ENCODE peak calls at places on chromosome 7, in seven cellular contexts. G is neuronal stem cell, Z is mesendoderm, L is IMR-90, I is mesenchymal stem cell, K is H9, V is trophoblast cell. D is an unnamed sample.

GRCh38 chr7:30914611-30915601 is 3.3 kb downstream of the AQP1 start:
- DNase-seq in I (peak), K (no peak), L (peak), V (peak), Z (peak), G (no peak), D (no peak)

GRCh38 chr7:151495360-151495759 is 24.3 kb downstream of the RHEB start:
- DNase-seq in K (no peak), I (no peak), V (no peak), Z (no peak), G (no peak), L (no peak), D (no peak)

GRCh38 chr7:140697447-140698143 is 1.1 kb downstream of the NDUFB2 start:
- DNase-seq in K (no peak), V (no peak), G (no peak), I (peak), L (peak), Z (no peak), D (peak)

GRCh38 chr7:165661-166369 is 26.6 kb upstream of the FAM20C start:
- DNase-seq in V (no peak), I (no peak), Z (no peak), G (no peak), K (no peak), L (no peak), D (no peak)

GRCh38 chr7:155297517-155298287 is at the start of gene INSIG1:
- DNase-seq in V (peak), G (peak), L (peak), K (peak), Z (peak), I (peak), D (peak)

GRCh38 chr7:140285938-140286337 is 109.2 kb upstream of the KDM7A start:
- DNase-seq in Z (no peak), I (no peak), G (no peak), L (no peak), K (no peak), V (no peak), D (no peak)

GRCh38 chr7:75715864-75716263 is 22.9 kb downstream of the HIP1 start:
- DNase-seq in V (no peak), I (no peak), L (no peak), Z (no peak), K (no peak), G (no peak), D (no peak)

GRCh38 chr7:43137811-43138210 is 25.4 kb downstream of the HECW1 start:
- DNase-seq in K (no peak), I (no peak), Z (no peak), V (no peak), G (no peak), L (no peak), D (no peak)

GRCh38 chr7:150903627-150904026 is 51.3 kb downstream of the AOC1 start:
- DNase-seq in V (no peak), L (peak), K (no peak), G (no peak), I (no peak), Z (no peak), D (no peak)

GRCh38 chr7:157560258-157560654 is 223.5 kb downstream of the DNAJB6 start:
- DNase-seq in Z (no peak), G (no peak), I (no peak), L (no peak), V (no peak), K (no peak), D (no peak)

GRCh38 chr7:35909870-35910357 is 109.1 kb downstream of the SEPTIN7 start:
- DNase-seq in I (peak), G (no peak), V (no peak), K (no peak), Z (no peak), L (no peak), D (no peak)

GRCh38 chr7:55271661-55272060 is 93.5 kb upstream of the LANCL2 start:
- DNase-seq in L (no peak), I (no peak), Z (no peak), G (no peak), K (no peak), V (no peak), D (no peak)

GRCh38 chr7:151735854-151736402 is 141.0 kb downstream of the PRKAG2 start:
- DNase-seq in G (no peak), I (no peak), Z (peak), K (no peak), V (no peak), L (no peak), D (no peak)

GRCh38 chr7:140551334-140552239 is 72.3 kb upstream of the MKRN1 start:
- DNase-seq in I (peak), Z (no peak), L (no peak), K (no peak), G (no peak), V (no peak), D (no peak)

GRCh38 chr7:87234949-87235348 is 15.4 kb upstream of the TMEM243 start:
- DNase-seq in K (no peak), L (peak), Z (no peak), I (peak), G (no peak), V (no peak), D (no peak)

GRCh38 chr7:6631605-6632004 is 5.5 kb upstream of the ZNF316 start:
- DNase-seq in Z (no peak), L (no peak), I (no peak), G (no peak), K (no peak), V (no peak), D (no peak)

GRCh38 chr7:89681448-89681847 is 472.8 kb upstream of the STEAP1 start:
- DNase-seq in V (no peak), K (no peak), G (no peak), L (no peak), I (no peak), Z (no peak), D (no peak)

GRCh38 chr7:101667399-101667798 is 38.3 kb upstream of the MYL10 start:
- DNase-seq in I (no peak), G (no peak), L (no peak), K (no peak), Z (peak), V (no peak), D (no peak)

GRCh38 chr7:145053781-145054180 is 217.9 kb upstream of the TPK1 start:
- DNase-seq in I (no peak), V (no peak), K (no peak), L (no peak), G (no peak), Z (no peak), D (no peak)

GRCh38 chr7:111071556-111071955 is 19.4 kb upstream of the LRRN3 start:
- DNase-seq in L (no peak), I (no peak), G (no peak), K (no peak), V (no peak), Z (no peak), D (no peak)

GRCh38 chr7:64098-64521 is 128.3 kb upstream of the FAM20C start:
- DNase-seq in L (peak), I (peak), Z (peak), G (peak), K (peak), V (peak), D (no peak)

GRCh38 chr7:43513236-43513635 is 69.7 kb upstream of the STK17A start:
- DNase-seq in G (no peak), V (no peak), I (no peak), K (no peak), L (no peak), Z (no peak), D (no peak)

GRCh38 chr7:134780166-134780853 is 876 bp downstream of the CALD1 start:
- DNase-seq in K (no peak), Z (no peak), G (no peak), L (no peak), V (no peak), I (no peak), D (no peak)

GRCh38 chr7:94559972-94560371 is 50.4 kb downstream of the CASD1 start:
- DNase-seq in V (no peak), I (no peak), G (no peak), Z (no peak), L (no peak), K (no peak), D (no peak)

GRCh38 chr7:138935438-138936079 is 45.6 kb downstream of the KIAA1549 start:
- DNase-seq in L (peak), V (no peak), Z (peak), I (peak), K (no peak), G (no peak), D (no peak)

GRCh38 chr7:35035511-35035921 is 1.8 kb downstream of the DPY19L1 start:
- DNase-seq in I (peak), K (no peak), L (peak), Z (peak), V (no peak), G (no peak), D (no peak)

GRCh38 chr7:94449151-94449725 is 54.5 kb downstream of the COL1A2 start:
- DNase-seq in K (no peak), G (no peak), Z (peak), L (peak), I (peak), V (no peak), D (no peak)

GRCh38 chr7:129611246-129612111 is at the start of gene NRF1:
- DNase-seq in Z (peak), G (peak), I (peak), K (peak), V (peak), L (peak), D (no peak)

GRCh38 chr7:45052011-45052410 is 36.8 kb downstream of the NACAD start:
- DNase-seq in K (no peak), V (no peak), L (no peak), G (no peak), I (no peak), Z (peak), D (no peak)

GRCh38 chr7:129950191-129950940 is 2.4 kb downstream of the UBE2H start:
- DNase-seq in I (peak), V (no peak), K (no peak), L (no peak), Z (peak), G (peak), D (no peak)

GRCh38 chr7:13198741-13199140 is 511.3 kb downstream of the ARL4A start:
- DNase-seq in V (no peak), K (no peak), Z (no peak), I (peak), G (no peak), L (peak), D (no peak)

GRCh38 chr7:50632561-50633413 is 67.6 kb upstream of the DDC start:
- DNase-seq in V (peak), I (peak), G (no peak), L (peak), Z (peak), K (peak), D (peak)

GRCh38 chr7:38756521-38756920 is 125.3 kb upstream of the AMPH start:
- DNase-seq in V (no peak), Z (no peak), L (peak), K (no peak), I (no peak), G (no peak), D (no peak)

GRCh38 chr7:120700806-120701205 is 157.1 kb downstream of the TSPAN12 start:
- DNase-seq in G (no peak), K (no peak), V (peak), L (no peak), Z (no peak), I (no peak), D (no peak)

GRCh38 chr7:7002416-7003062 is 176.5 kb upstream of the CCZ1B start:
- DNase-seq in I (no peak), V (no peak), L (no peak), K (peak), G (no peak), Z (peak), D (no peak)

GRCh38 chr7:2523941-2524807 is 4.6 kb downstream of the LFNG start:
- DNase-seq in I (peak), Z (peak), G (peak), L (peak), K (peak), V (peak), D (no peak)

GRCh38 chr7:135768467-135768866 is 19.9 kb upstream of the FAM180A start:
- DNase-seq in L (no peak), G (no peak), V (no peak), K (no peak), Z (no peak), I (no peak), D (peak)

GRCh38 chr7:106117767-106118544 is 5.8 kb upstream of the SYPL1 start:
- DNase-seq in K (no peak), Z (no peak), G (no peak), L (no peak), I (no peak), V (no peak), D (no peak)

GRCh38 chr7:117085275-117085674 is 132.0 kb downstream of the ST7 start:
- DNase-seq in K (no peak), Z (no peak), V (no peak), G (no peak), I (no peak), L (no peak), D (no peak)

GRCh38 chr7:117084286-117084685 is 131.0 kb downstream of the ST7 start:
- DNase-seq in K (no peak), L (no peak), G (no peak), Z (no peak), V (peak), I (no peak), D (no peak)

GRCh38 chr7:117085769-117086463 is 132.6 kb downstream of the ST7 start:
- DNase-seq in I (peak), K (no peak), L (peak), Z (no peak), V (no peak), G (no peak), D (no peak)

GRCh38 chr7:117082636-117083035 is 129.3 kb downstream of the ST7 start:
- DNase-seq in L (peak), Z (no peak), K (no peak), I (peak), G (no peak), V (no peak), D (no peak)

GRCh38 chr7:117083648-117084047 is 130.3 kb downstream of the ST7 start:
- DNase-seq in V (no peak), L (no peak), G (no peak), I (no peak), K (no peak), Z (no peak), D (no peak)
- H2AK5ac ChIP-seq in V (no peak), L (no peak), G (no peak), I (no peak), K (no peak), Z (no peak), D (no peak)

DNA sequence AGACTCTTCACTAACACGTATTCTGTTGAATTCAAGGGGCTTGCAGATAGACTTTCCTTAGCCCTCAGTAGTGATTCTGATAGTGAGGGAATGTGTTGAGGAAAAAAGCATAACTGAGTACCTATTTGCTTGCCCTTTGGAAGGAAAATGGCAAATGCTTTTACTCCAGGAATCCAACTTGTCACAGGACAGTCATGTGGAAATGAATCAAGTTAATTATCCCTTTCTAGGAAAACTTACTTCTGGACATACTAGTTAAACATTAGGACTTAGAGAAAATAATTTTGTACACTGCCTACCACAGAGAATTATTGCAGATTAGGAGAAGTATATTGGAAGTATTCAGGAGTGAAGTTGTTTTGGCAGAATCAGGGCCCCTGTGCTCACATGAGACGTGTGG is 148.9 kb upstream of the SLC13A1 start:
- DNase-seq in V (no peak), K (no peak), I (no peak), G (no peak), L (no peak), Z (no peak), D (no peak)
- H2AK5ac ChIP-seq in V (no peak), K (no peak), I (no peak), G (no peak), L (no peak), Z (no peak), D (no peak)

GRCh38 chr7:147052818-147053217 is 936.2 kb downstream of the CNTNAP2 start:
- DNase-seq in K (no peak), V (no peak), L (no peak), G (no peak), I (no peak), Z (no peak), D (no peak)
- H2AK5ac ChIP-seq in K (no peak), V (no peak), L (no peak), G (no peak), I (no peak), Z (no peak), D (no peak)

GRCh38 chr7:74223711-74224510 is 14.1 kb downstream of the LAT2 start:
- DNase-seq in K (no peak), G (no peak), L (no peak), V (no peak), Z (no peak), I (no peak), D (no peak)

GRCh38 chr7:74226633-74227032 is 16.8 kb downstream of the LAT2 start:
- DNase-seq in K (no peak), I (no peak), Z (no peak), V (no peak), G (no peak), L (no peak), D (no peak)

GRCh38 chr7:74224511-74224832 is 14.7 kb downstream of the LAT2 start:
- DNase-seq in K (no peak), Z (no peak), V (no peak), I (no peak), L (no peak), G (no peak), D (no peak)

GRCh38 chr7:74222851-74223710 is 13.3 kb downstream of the LAT2 start:
- DNase-seq in I (no peak), Z (no peak), V (no peak), L (no peak), K (no peak), G (no peak), D (no peak)

DNA sequence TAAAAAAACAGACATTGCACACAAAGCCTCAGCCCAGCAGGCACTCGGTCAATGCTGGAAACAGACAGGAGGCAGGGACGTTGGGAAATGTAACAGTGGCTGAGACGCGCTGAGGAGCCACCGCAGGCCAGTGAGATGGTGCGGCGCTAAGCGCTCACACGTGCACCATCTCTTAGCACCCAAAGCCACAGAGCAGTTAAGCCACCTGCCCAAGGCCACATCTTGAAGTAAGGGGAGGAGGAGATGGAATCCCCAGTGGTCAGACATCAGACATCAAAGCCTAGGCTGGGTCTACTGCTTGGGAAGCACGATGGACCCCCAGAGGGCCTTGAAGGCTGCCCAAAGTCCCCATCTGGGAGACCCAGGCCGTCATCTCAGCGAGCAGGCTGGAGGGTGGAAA is 15.6 kb downstream of the LAT2 start:
- DNase-seq in V (no peak), I (no peak), L (no peak), Z (no peak), G (no peak), K (no peak), D (no peak)
- H2AK5ac ChIP-seq in V (no peak), I (no peak), L (no peak), Z (no peak), G (no peak), K (no peak), D (no peak)

GRCh38 chr7:133571066-133571465 is 318.2 kb downstream of the EXOC4 start:
- DNase-seq in L (no peak), K (no peak), V (no peak), G (no peak), Z (no peak), I (no peak), D (no peak)
- H2AK5ac ChIP-seq in L (no peak), K (no peak), V (no peak), G (no peak), Z (no peak), I (no peak), D (no peak)

GRCh38 chr7:46212425-46213153 is 291.5 kb upstream of the IGFBP3 start:
- DNase-seq in G (no peak), K (no peak), L (no peak), I (no peak), V (no peak), Z (no peak), D (no peak)

GRCh38 chr7:46209611-46210170 is 288.6 kb upstream of the IGFBP3 start:
- DNase-seq in Z (no peak), I (no peak), G (no peak), V (no peak), K (no peak), L (no peak), D (peak)

GRCh38 chr7:46208635-46209525 is 287.8 kb upstream of the IGFBP3 start:
- DNase-seq in Z (no peak), I (no peak), K (no peak), G (no peak), L (no peak), V (no peak), D (peak)

GRCh38 chr7:46207931-46208634 is 287.0 kb upstream of the IGFBP3 start:
- DNase-seq in G (no peak), I (no peak), Z (no peak), V (no peak), K (no peak), L (no peak), D (no peak)

GRCh38 chr7:46210467-46210866 is 289.4 kb upstream of the IGFBP3 start:
- DNase-seq in L (peak), Z (no peak), K (no peak), G (no peak), V (peak), I (peak), D (no peak)
- H2AK5ac ChIP-seq in L (no peak), Z (no peak), K (no peak), G (no peak), V (no peak), I (no peak), D (no peak)

D was measured in H1.